ENCODE peak calls at places on chromosome 14, in seven cellular contexts. H is AML-193, Z is MCF 10A, J is gastrocnemius medialis, Y is cardiac muscle cell, D is Right ventricle myocardium superior, B is fibroblast of villous mesenchyme. X is an unnamed sample.

GRCh38 chr14:92457018-92457565 is 56.5 kb upstream of the RIN3 start:
- DNase-seq in H (no peak), Z (no peak), J (no peak), Y (no peak), D (no peak), B (no peak), X (no peak)

GRCh38 chr14:35231207-35231755 is 60.9 kb upstream of the PSMA6 start:
- DNase-seq in H (no peak), Z (no peak), J (no peak), Y (no peak), D (no peak), B (no peak), X (no peak)

GRCh38 chr14:32263939-32264567 is 61.0 kb upstream of the RNU6-8 start:
- DNase-seq in H (no peak), Z (no peak), J (no peak), Y (no peak), D (no peak), B (no peak), X (no peak)

GRCh38 chr14:22047105-22047504 is 373.5 kb upstream of the OR4E1 start:
- DNase-seq in H (peak), Z (peak), J (no peak), Y (peak), D (no peak), B (no peak), X (peak)

GRCh38 chr14:104593710-104594121 is 10.9 kb downstream of the TMEM179 start:
- DNase-seq in H (no peak), Z (no peak), J (no peak), Y (no peak), D (peak), B (no peak), X (no peak)

GRCh38 chr14:74571901-74572828 is 39.9 kb downstream of the LTBP2 start:
- DNase-seq in H (no peak), Z (peak), J (peak), Y (no peak), D (no peak), B (peak), X (peak)

GRCh38 chr14:100375963-100376735 is 53.0 kb downstream of the SLC25A47 start:
- DNase-seq in H (peak), Z (peak), J (peak), Y (peak), D (peak), B (peak), X (peak)

GRCh38 chr14:38662781-38663180 is 406.9 kb upstream of the CLEC14A start:
- DNase-seq in H (no peak), Z (no peak), J (no peak), Y (no peak), D (no peak), B (peak), X (no peak)

GRCh38 chr14:96711559-96712267 is 85.5 kb upstream of the VRK1 start:
- DNase-seq in H (no peak), Z (no peak), J (no peak), Y (no peak), D (no peak), B (no peak), X (no peak)

GRCh38 chr14:105473677-105474477 is 744 bp upstream of the CRIP2 start:
- DNase-seq in H (peak), Z (peak), J (peak), Y (peak), D (peak), B (peak), X (peak)

GRCh38 chr14:104797112-104798044 is 1.8 kb upstream of the AKT1 start:
- DNase-seq in H (no peak), Z (no peak), J (no peak), Y (peak), D (peak), B (peak), X (no peak)

GRCh38 chr14:23327947-23328744 is 6.9 kb downstream of the PABPN1 start:
- DNase-seq in H (peak), Z (peak), J (peak), Y (peak), D (no peak), B (peak), X (peak)

GRCh38 chr14:90402009-90402408 is 5.2 kb downstream of the CALM1 start:
- DNase-seq in H (no peak), Z (no peak), J (no peak), Y (no peak), D (no peak), B (no peak), X (no peak)

GRCh38 chr14:96146131-96146771 is 58.4 kb upstream of the BDKRB2 start:
- DNase-seq in H (no peak), Z (peak), J (no peak), Y (no peak), D (peak), B (peak), X (peak)

GRCh38 chr14:68627050-68627867 is 165.6 kb downstream of the ZFP36L1 start:
- DNase-seq in H (no peak), Z (no peak), J (no peak), Y (no peak), D (no peak), B (no peak), X (no peak)

GRCh38 chr14:89336338-89336737 is 80.7 kb downstream of the FOXN3 start:
- DNase-seq in H (no peak), Z (no peak), J (no peak), Y (no peak), D (no peak), B (no peak), X (no peak)

GRCh38 chr14:103209054-103209453 is 85.8 kb downstream of the TNFAIP2 start:
- DNase-seq in H (no peak), Z (no peak), J (no peak), Y (no peak), D (no peak), B (peak), X (no peak)

GRCh38 chr14:66070542-66071319 is 415.4 kb upstream of the CCDC196 start:
- DNase-seq in H (no peak), Z (peak), J (no peak), Y (peak), D (no peak), B (peak), X (peak)

GRCh38 chr14:75044322-75044721 is 6.9 kb downstream of the MLH3 start:
- DNase-seq in H (no peak), Z (peak), J (no peak), Y (no peak), D (no peak), B (peak), X (peak)

GRCh38 chr14:55532645-55533309 is 47.2 kb upstream of the KTN1 start:
- DNase-seq in H (no peak), Z (no peak), J (no peak), Y (peak), D (no peak), B (no peak), X (no peak)

GRCh38 chr14:96442355-96442754 is 50.4 kb downstream of the AK7 start:
- DNase-seq in H (no peak), Z (no peak), J (no peak), Y (no peak), D (no peak), B (no peak), X (no peak)

GRCh38 chr14:37034410-37035285 is 137.8 kb downstream of the SLC25A21 start:
- DNase-seq in H (no peak), Z (peak), J (no peak), Y (no peak), D (no peak), B (peak), X (peak)

GRCh38 chr14:21107360-21107781 is 6.5 kb downstream of the TMEM253 start:
- DNase-seq in H (no peak), Z (peak), J (no peak), Y (no peak), D (no peak), B (peak), X (peak)

GRCh38 chr14:50816419-50817047 is 14.4 kb downstream of the NIN start:
- DNase-seq in H (no peak), Z (peak), J (no peak), Y (no peak), D (no peak), B (peak), X (peak)

GRCh38 chr14:58882577-58883018 is 244.8 kb downstream of the DACT1 start:
- DNase-seq in H (no peak), Z (peak), J (no peak), Y (no peak), D (no peak), B (peak), X (peak)

GRCh38 chr14:89171628-89172027 is 245.4 kb downstream of the FOXN3 start:
- DNase-seq in H (no peak), Z (no peak), J (no peak), Y (no peak), D (no peak), B (no peak), X (no peak)

GRCh38 chr14:53032161-53032803 is 81.4 kb upstream of the FERMT2 start:
- DNase-seq in H (no peak), Z (peak), J (peak), Y (peak), D (no peak), B (peak), X (peak)

X was measured in choroid plexus epithelial cell.